ENCODE peak calls at places on chromosomes 2 and 18, in six cellular contexts. S is posterior vena cava, I is epithelial cell of esophagus, O is HFF-Myc, D is nephron progenitor cell, Q is HFFc6. P is an unnamed sample.

GRCh38 chr2:173658946-173659371 is 304.3 kb downstream of the CDCA7 start:
- DNase-seq in S (no peak), I (no peak), O (no peak), D (no peak), Q (peak), P (peak)

GRCh38 chr18:8706981-8707940 is 1.9 kb downstream of the MTCL1 start:
- DNase-seq in S (no peak), I (peak), O (peak), D (peak), Q (peak), P (peak)

GRCh38 chr2:88170472-88170892 is 336 bp downstream of the THNSL2 start:
- DNase-seq in S (no peak), I (peak), O (no peak), D (no peak), Q (no peak), P (no peak)

GRCh38 chr2:46954951-46955571 is 39.5 kb upstream of the MCFD2 start:
- DNase-seq in S (peak), I (peak), O (peak), D (no peak), Q (peak), P (peak)

GRCh38 chr2:205747827-205748386 is 65.6 kb downstream of the NRP2 start:
- DNase-seq in S (no peak), I (no peak), O (no peak), D (peak), Q (no peak), P (no peak)

GRCh38 chr18:61732854-61733253 is 160.0 kb downstream of the RNF152 start:
- DNase-seq in S (no peak), I (no peak), O (no peak), D (no peak), Q (no peak), P (no peak)

GRCh38 chr2:183610724-183611123 is 486.5 kb downstream of the NUP35 start:
- DNase-seq in S (no peak), I (no peak), O (no peak), D (no peak), Q (no peak), P (no peak)

GRCh38 chr18:27619259-27619772 is 434.2 kb upstream of the CHST9 start:
- DNase-seq in S (no peak), I (no peak), O (no peak), D (no peak), Q (no peak), P (no peak)

GRCh38 chr2:221563601-221564000 is 8.5 kb downstream of the EPHA4 start:
- DNase-seq in S (no peak), I (no peak), O (no peak), D (no peak), Q (no peak), P (no peak)

GRCh38 chr2:66469219-66469902 is 34.4 kb downstream of the MEIS1 start:
- DNase-seq in S (no peak), I (no peak), O (no peak), D (peak), Q (no peak), P (no peak)

GRCh38 chr2:3780477-3781402 is 77.4 kb downstream of the DCDC2C start:
- DNase-seq in S (no peak), I (peak), O (no peak), D (peak), Q (no peak), P (peak)